ENCODE peak calls at places on chromosomes 12 and 14, in nine cellular contexts. Z is A549, K is adrenal gland, M is spleen, G is tibial nerve, D is MM.1S, H is right lobe of liver, L is GM23248, U is thoracic aorta. B is an unnamed sample. For H3K4me1, the result is how much of the 10 kb centered on the place peaks cover.

GRCh38 chr12:1348606-1349005 is 245.8 kb downstream of the FBXL14 start:
- DNase-seq in K (no peak), D (no peak), L (peak), G (no peak), U (no peak), H (no peak), M (no peak), Z (no peak), B (no peak)

GRCh38 chr14:34539407-34540180 is at the start of gene EAPP:
- DNase-seq in K (peak), L (peak), M (peak), Z (peak), U (peak), G (peak), D (peak), H (peak), B (peak)

GRCh38 chr14:65239897-65240296 is 137.6 kb upstream of the MAX start:
- DNase-seq in G (no peak), U (no peak), D (no peak), K (no peak), Z (no peak), L (no peak), H (no peak), M (no peak), B (no peak)

GRCh38 chr12:72288436-72288835 is 16.3 kb downstream of the TRHDE start:
- DNase-seq in G (no peak), M (no peak), K (no peak), H (no peak), D (no peak), U (no peak), Z (no peak), L (no peak), B (no peak)

GRCh38 chr12:54360717-54361456 is 3.4 kb downstream of the GPR84 start:
- DNase-seq in H (peak), G (peak), Z (peak), K (peak), M (peak), D (peak), L (peak), U (no peak), B (peak)

GRCh38 chr14:74913986-74914573 is 9.0 kb downstream of the RPS6KL1 start:
- DNase-seq in K (peak), M (no peak), D (no peak), H (peak), L (peak), Z (peak), G (peak), U (no peak), B (peak)

GRCh38 chr12:90922068-90922743 is 32.8 kb downstream of the CCER1 start:
- DNase-seq in D (no peak), Z (no peak), M (no peak), G (no peak), H (no peak), K (no peak), U (no peak), L (peak), B (no peak)

GRCh38 chr12:116879509-116880212 is 1.6 kb downstream of the HRK start:
- DNase-seq in D (no peak), H (no peak), G (no peak), K (no peak), Z (no peak), M (peak), U (no peak), L (peak), B (no peak)

GRCh38 chr12:54390176-54390667 is 5.7 kb upstream of the ZNF385A start:
- DNase-seq in K (no peak), D (no peak), Z (no peak), G (no peak), U (no peak), H (no peak), M (no peak), L (no peak), B (no peak)

GRCh38 chr12:19130224-19131019 is 889 bp downstream of the PLEKHA5 start:
- DNase-seq in Z (peak), L (peak), M (peak), H (peak), K (peak), G (no peak), D (no peak), U (no peak), B (peak)

GRCh38 chr12:56127888-56128668 is at the start of gene ESYT1:
- DNase-seq in M (peak), G (peak), Z (peak), D (peak), H (peak), L (peak), K (peak), U (peak), B (peak)

GRCh38 chr14:105060751-105061427 is 4.3 kb downstream of the GPR132 start:
- DNase-seq in Z (no peak), H (peak), K (no peak), L (no peak), D (no peak), G (no peak), M (peak), U (no peak), B (peak)

GRCh38 chr12:32265461-32265860 is 133.9 kb upstream of the FGD4 start:
- DNase-seq in L (no peak), M (no peak), D (no peak), Z (no peak), G (no peak), U (no peak), K (no peak), H (no peak), B (no peak)

GRCh38 chr12:58302487-58303011 is 361.2 kb downstream of the ATP23 start:
- DNase-seq in D (no peak), Z (no peak), K (peak), U (no peak), L (no peak), H (no peak), G (no peak), M (no peak), B (no peak)

GRCh38 chr14:24172261-24172860 is 481 bp downstream of the REC8 start:
- DNase-seq in K (no peak), L (no peak), M (no peak), H (no peak), G (no peak), U (no peak), D (no peak), Z (no peak), B (no peak)

GRCh38 chr14:73491256-73491976 is 683 bp downstream of the RIOX1 start:
- DNase-seq in K (peak), U (peak), Z (peak), L (peak), D (peak), G (peak), H (peak), M (peak), B (peak)

GRCh38 chr12:104275689-104276088 is 27.9 kb upstream of the EID3 start:
- DNase-seq in U (no peak), D (no peak), L (no peak), Z (no peak), G (no peak), H (no peak), K (no peak), M (no peak), B (no peak)

GRCh38 chr12:104273503-104273902 is 30.0 kb upstream of the EID3 start:
- DNase-seq in H (no peak), L (no peak), Z (no peak), G (no peak), K (no peak), U (no peak), D (no peak), M (no peak), B (no peak)

GRCh38 chr12:104272938-104273337 is 30.6 kb upstream of the EID3 start:
- DNase-seq in L (no peak), Z (no peak), K (no peak), G (no peak), U (no peak), H (no peak), D (no peak), M (no peak), B (peak)

GRCh38 chr12:104276192-104277131 is 27.1 kb upstream of the EID3 start:
- DNase-seq in G (no peak), K (no peak), D (peak), L (no peak), M (no peak), U (no peak), Z (no peak), H (no peak), B (no peak)

GRCh38 chr12:104274811-104275210 is 28.7 kb upstream of the EID3 start:
- DNase-seq in M (no peak), H (no peak), Z (no peak), G (no peak), L (no peak), D (no peak), K (no peak), U (no peak), B (no peak)
- H3K4me1 ChIP-seq in M (under half), H (under half), Z (half or more), G (under half), L (under half), D (under half), K (under half), U (under half), B (under half)

DNA sequence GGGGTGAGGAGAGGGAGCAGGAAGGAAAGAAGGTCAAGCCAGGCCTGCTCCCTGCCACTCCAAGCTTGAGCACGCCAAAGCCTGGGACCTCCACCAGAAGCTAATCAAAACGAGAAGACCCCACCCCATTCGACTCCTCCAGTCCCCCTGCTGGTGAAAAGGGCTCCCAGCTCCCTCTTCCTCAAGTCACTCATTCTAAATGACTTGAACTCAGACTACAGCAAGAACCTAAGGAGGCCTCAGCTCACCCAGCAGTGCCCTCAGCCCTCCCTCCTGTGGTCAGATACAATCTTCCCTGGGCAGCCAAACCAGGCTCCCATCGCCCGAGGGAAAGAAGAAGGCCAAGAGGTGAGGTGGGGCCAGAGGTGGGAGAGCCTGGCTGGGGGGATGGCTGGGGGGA is 17.4 kb downstream of the HDAC7 start:
- DNase-seq in G (no peak), Z (no peak), L (peak), H (no peak), K (no peak), M (no peak), U (no peak), D (no peak), B (no peak)
- H3K4me1 ChIP-seq in G (half or more), Z (under half), L (under half), H (under half), K (half or more), M (half or more), U (half or more), D (under half), B (half or more)

GRCh38 chr12:6282453-6282840 is 28.0 kb upstream of the PLEKHG6 start:
- DNase-seq in M (peak), G (no peak), Z (no peak), K (no peak), U (no peak), H (no peak), D (no peak), L (no peak), B (no peak)
- H3K4me1 ChIP-seq in M (under half), G (under half), Z (under half), K (under half), U (under half), H (under half), D (under half), L (under half), B (under half)

GRCh38 chr12:124855275-124855957 is 8.2 kb downstream of the SCARB1 start:
- DNase-seq in L (no peak), M (no peak), D (no peak), U (no peak), K (no peak), G (no peak), H (no peak), Z (no peak), B (no peak)
- H3K4me1 ChIP-seq in L (under half), M (under half), D (under half), U (under half), K (half or more), G (under half), H (half or more), Z (under half), B (under half)

GRCh38 chr12:75227132-75227531 is 17.5 kb upstream of the KCNC2 start:
- DNase-seq in L (no peak), Z (no peak), H (no peak), M (no peak), K (no peak), D (no peak), G (no peak), U (no peak), B (no peak)
- H3K4me1 ChIP-seq in L (under half), Z (under half), H (under half), M (under half), K (under half), D (under half), G (under half), U (under half), B (under half)

GRCh38 chr12:3048540-3048939 is 28.6 kb upstream of the TSPAN9 start:
- DNase-seq in U (no peak), Z (no peak), G (no peak), M (peak), L (no peak), K (no peak), D (no peak), H (no peak), B (no peak)

GRCh38 chr12:3046441-3047200 is 30.6 kb upstream of the TSPAN9 start:
- DNase-seq in H (no peak), D (no peak), U (no peak), L (peak), Z (no peak), G (no peak), K (no peak), M (peak), B (no peak)

GRCh38 chr12:3047961-3048360 is 29.2 kb upstream of the TSPAN9 start:
- DNase-seq in Z (no peak), G (no peak), M (peak), L (peak), H (no peak), U (no peak), D (no peak), K (no peak), B (no peak)

GRCh38 chr12:3049176-3049575 is 28.0 kb upstream of the TSPAN9 start:
- DNase-seq in M (peak), G (no peak), H (no peak), D (no peak), Z (no peak), L (no peak), U (no peak), K (no peak), B (no peak)

DNA sequence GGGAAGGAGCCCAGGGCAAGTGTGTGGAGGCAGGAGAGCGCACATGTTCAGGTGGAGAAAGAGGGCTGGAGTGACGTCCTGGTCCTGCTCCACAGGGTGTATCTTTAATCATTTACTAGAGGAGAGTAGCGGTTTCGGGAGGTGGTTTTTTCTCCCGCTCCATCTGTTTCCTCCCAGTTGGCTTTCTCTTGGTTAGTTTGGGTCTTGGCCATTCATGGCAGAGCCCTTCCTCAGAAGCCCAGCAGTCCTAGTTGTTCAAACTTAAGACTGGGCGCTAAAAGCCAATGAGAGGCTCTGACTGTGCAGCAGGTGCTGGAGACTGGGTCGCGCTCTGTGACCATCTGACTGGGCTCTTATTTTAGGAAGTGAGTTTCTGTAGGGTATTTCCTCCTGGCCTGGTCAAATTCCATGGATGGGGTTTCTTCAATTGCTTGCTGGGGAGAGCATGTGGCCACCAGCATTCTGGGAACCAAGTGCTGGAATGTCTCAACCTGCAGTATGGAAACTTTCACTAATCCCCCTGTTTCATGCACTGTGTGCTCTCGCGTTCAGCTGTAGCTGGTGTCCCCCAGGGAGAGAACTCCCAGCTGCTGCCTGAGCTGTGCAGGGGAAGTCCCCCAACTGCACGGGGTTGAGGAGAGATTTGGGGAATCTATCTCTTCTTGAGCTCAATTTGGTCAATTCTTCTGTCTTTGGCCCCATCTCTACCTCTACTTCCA is 27.4 kb upstream of the TSPAN9 start:
- DNase-seq in L (no peak), G (no peak), U (no peak), D (no peak), Z (no peak), M (peak), K (no peak), H (no peak), B (no peak)
- H3K4me1 ChIP-seq in L (under half), G (under half), U (under half), D (under half), Z (under half), M (under half), K (under half), H (under half), B (under half)

DNA sequence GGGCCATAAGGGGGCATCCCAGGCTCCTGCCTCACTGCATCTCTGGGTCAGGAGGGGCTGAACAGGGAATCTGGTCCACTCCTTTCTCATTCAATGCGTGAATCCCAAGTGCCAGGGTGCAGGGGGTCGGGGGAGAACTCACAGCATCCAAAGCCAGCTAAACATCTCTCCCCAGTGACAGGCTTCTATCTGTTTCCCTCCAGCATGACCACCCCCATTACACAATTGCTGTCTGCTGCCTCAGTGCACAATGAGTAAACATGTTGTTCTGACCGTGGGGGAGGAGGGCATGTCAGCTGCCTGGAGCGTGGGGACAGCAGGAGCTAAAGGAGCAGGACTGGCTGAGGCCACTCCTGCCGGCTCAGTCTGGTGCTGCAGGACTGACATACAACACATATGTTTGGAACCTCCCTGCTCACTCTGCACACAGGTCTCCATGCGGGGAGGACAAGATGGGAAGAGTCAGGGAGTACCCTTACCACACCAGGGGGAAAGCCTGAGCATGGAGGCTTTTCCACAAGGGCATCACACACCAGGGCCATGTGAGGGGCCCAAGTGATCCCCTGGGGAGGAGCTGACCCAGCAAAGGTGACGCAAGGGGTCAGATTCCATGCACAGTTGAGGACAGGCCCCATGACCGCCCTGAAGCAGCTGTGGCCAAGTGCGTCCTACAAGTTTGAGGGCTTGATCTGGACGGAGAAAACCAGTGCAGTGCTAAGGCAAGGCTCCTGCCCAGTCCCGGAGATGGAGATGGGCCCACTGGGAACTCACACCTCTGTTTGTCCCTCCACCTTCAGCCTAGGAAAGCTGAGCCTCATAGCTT is 1.4 kb downstream of the TNS2 start:
- DNase-seq in M (no peak), L (peak), U (no peak), Z (no peak), G (peak), H (peak), K (peak), D (no peak), B (peak)
- H3K4me1 ChIP-seq in M (under half), L (half or more), U (under half), Z (half or more), G (half or more), H (under half), K (half or more), D (under half), B (half or more)

DNA sequence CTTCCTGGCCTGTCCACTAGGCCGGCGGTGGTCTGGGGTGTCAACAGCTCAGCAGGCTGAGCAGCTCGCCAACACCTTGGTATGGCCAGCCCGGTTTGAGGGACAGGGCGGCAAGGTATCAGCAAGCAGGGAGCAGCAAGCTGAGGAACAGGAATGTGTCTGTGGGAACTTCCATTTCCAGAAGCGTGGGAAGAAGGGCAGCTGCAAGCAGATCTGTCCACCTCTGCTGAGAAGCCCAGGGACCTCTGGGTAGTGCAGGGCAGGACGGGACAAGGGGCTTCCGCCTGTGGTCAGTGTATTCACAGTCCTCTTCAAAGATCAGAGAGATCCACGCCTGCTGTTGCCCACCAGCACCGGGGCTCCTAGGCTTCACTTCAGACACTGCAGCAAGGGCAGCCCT is 36.0 kb downstream of the ACTN1 start:
- DNase-seq in K (no peak), M (no peak), G (no peak), D (no peak), L (no peak), H (no peak), U (no peak), Z (no peak), B (no peak)
- H3K4me1 ChIP-seq in K (half or more), M (under half), G (under half), D (under half), L (half or more), H (half or more), U (half or more), Z (half or more), B (half or more)